ENCODE peak calls at places on chromosomes 2 and 18, in five cellular contexts. U is heart right ventricle, X is upper lobe of left lung, Y is cardiac muscle cell, B is mammary epithelial cell. J is an unnamed sample.

GRCh38 chr2:26214759-26215158 is 29.7 kb downstream of the HADHA start:
- DNase-seq in X (no peak), Y (no peak), B (no peak), U (no peak), J (no peak)

GRCh38 chr2:233461481-233461891 is 105.1 kb downstream of the USP40 start:
- DNase-seq in X (no peak), B (no peak), U (no peak), Y (no peak), J (no peak)

GRCh38 chr2:127953849-127954248 is 68.1 kb upstream of the AMMECR1L start:
- DNase-seq in X (no peak), B (no peak), U (no peak), Y (peak; percentile 13), J (no peak)

GRCh38 chr18:3596324-3597158 is 146.6 kb downstream of the TGIF1 start:
- DNase-seq in X (peak; percentile 76), U (peak; percentile 43), Y (no peak), B (peak; percentile 31), J (peak; percentile 56)

GRCh38 chr2:37623971-37624897 is 47.2 kb downstream of the CDC42EP3 start:
- DNase-seq in Y (peak; percentile 25), U (no peak), X (no peak), B (peak; percentile 86), J (no peak)

GRCh38 chr18:55462652-55463051 is 125.3 kb downstream of the TCF4 start:
- DNase-seq in U (no peak), B (no peak), X (no peak), Y (no peak), J (no peak)

GRCh38 chr2:31675485-31675901 is 94.8 kb upstream of the SRD5A2 start:
- DNase-seq in B (no peak), U (no peak), Y (no peak), X (no peak), J (no peak)

GRCh38 chr18:44715245-44715644 is 34.6 kb downstream of the SETBP1 start:
- DNase-seq in U (no peak), X (no peak), B (peak; percentile 66), Y (peak; percentile 43), J (no peak)

GRCh38 chr2:100954044-100954420 is 48.1 kb upstream of the RPL31 start:
- DNase-seq in X (no peak), B (no peak), Y (no peak), U (no peak), J (no peak)

GRCh38 chr2:37653093-37653492 is 18.3 kb downstream of the CDC42EP3 start:
- DNase-seq in B (no peak), X (no peak), U (no peak), Y (no peak), J (no peak)

GRCh38 chr2:57291209-57291608 is 755.4 kb upstream of the VRK2 start:
- DNase-seq in Y (no peak), B (no peak), U (no peak), X (no peak), J (no peak)

GRCh38 chr2:29241955-29242565 is 126.8 kb downstream of the CLIP4 start:
- DNase-seq in Y (no peak), X (no peak), U (no peak), B (no peak), J (no peak)

GRCh38 chr18:34299828-34300227 is 75.1 kb upstream of the NOL4 start:
- DNase-seq in Y (no peak), B (no peak), X (no peak), U (no peak), J (no peak)

GRCh38 chr2:167929461-167929860 is 317.9 kb downstream of the STK39 start:
- DNase-seq in B (no peak), X (no peak), Y (no peak), U (no peak), J (no peak)

DNA sequence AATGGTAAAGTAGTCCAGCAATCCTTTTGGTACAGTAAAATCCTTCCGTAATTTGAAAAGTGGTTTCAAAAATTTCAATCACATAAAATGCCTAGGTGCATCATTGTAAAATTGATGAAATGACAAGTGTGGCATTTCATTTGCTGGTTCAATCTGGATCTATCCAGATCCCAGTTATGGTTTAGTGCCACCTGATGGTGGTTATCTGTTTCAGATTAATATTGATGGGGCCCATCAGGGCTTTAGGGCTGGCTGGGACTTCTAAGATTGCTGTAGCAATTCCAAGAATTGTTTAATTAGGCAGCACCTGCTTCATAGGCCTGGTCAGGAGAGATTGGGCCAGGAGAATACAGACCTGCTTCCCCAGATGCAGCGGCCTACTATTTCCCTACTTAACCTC is 55.5 kb upstream of the PIK3C3 start:
- DNase-seq in Y (no peak), B (no peak), X (no peak), U (no peak), J (no peak)
- H3K4me3 ChIP-seq in Y (no peak overlapping the region), B (no peak overlapping the region), X (no peak overlapping the region), U (no peak overlapping the region), J (no peak overlapping the region)

GRCh38 chr18:13616525-13617035 is 109.8 kb downstream of the FAM210A start:
- DNase-seq in B (no peak), Y (no peak), U (no peak), X (no peak), J (no peak)
- H3K4me3 ChIP-seq in B (no peak overlapping the region), Y (no peak overlapping the region), U (no peak overlapping the region), X (no peak overlapping the region), J (peak overlapping the region; percentile 59)

GRCh38 chr2:85355073-85355410 is 473 bp downstream of the ELMOD3 start:
- DNase-seq in X (no peak), B (peak; percentile 14), Y (peak; percentile 5), U (no peak), J (no peak)

GRCh38 chr2:85356186-85356585 is 1.6 kb downstream of the ELMOD3 start:
- DNase-seq in X (no peak), U (no peak), B (no peak), Y (no peak), J (no peak)

GRCh38 chr2:85353876-85354285 is 447 bp downstream of the RETSAT start:
- DNase-seq in U (peak; percentile 56), B (peak; percentile 28), Y (peak; percentile 37), X (peak; percentile 60), J (no peak)

GRCh38 chr2:85354286-85355072 is at the start of the genes ELMOD3 and RETSAT:
- DNase-seq in B (peak; percentile 99), X (peak; percentile 99), Y (peak; percentile 99), U (peak; percentile 93), J (peak; percentile 95)

GRCh38 chr2:85355521-85355920 is 952 bp downstream of the ELMOD3 start:
- DNase-seq in B (no peak), Y (peak; percentile 5), U (no peak), X (no peak), J (no peak)
- H3K4me3 ChIP-seq in B (peak overlapping the region; percentile 95), Y (peak overlapping the region; percentile 51), U (peak overlapping the region; percentile 74), X (peak overlapping the region; percentile 72), J (peak overlapping the region; percentile 99)

GRCh38 chr2:3470166-3470651 is 49.1 kb downstream of the ADI1 start:
- DNase-seq in X (peak; percentile 79), U (peak; percentile 88), B (peak; percentile 69), Y (peak; percentile 95), J (no peak)
- H3K4me3 ChIP-seq in X (no peak overlapping the region), U (no peak overlapping the region), B (no peak overlapping the region), Y (no peak overlapping the region), J (no peak overlapping the region)

GRCh38 chr2:102141011-102141914 is 1.3 kb upstream of the IL1R1 start:
- DNase-seq in B (no peak), X (no peak), U (no peak), Y (peak; percentile 91), J (no peak)
- H3K4me3 ChIP-seq in B (no peak overlapping the region), X (peak overlapping the region; percentile 57), U (peak overlapping the region; percentile 71), Y (no peak overlapping the region), J (no peak overlapping the region)

DNA sequence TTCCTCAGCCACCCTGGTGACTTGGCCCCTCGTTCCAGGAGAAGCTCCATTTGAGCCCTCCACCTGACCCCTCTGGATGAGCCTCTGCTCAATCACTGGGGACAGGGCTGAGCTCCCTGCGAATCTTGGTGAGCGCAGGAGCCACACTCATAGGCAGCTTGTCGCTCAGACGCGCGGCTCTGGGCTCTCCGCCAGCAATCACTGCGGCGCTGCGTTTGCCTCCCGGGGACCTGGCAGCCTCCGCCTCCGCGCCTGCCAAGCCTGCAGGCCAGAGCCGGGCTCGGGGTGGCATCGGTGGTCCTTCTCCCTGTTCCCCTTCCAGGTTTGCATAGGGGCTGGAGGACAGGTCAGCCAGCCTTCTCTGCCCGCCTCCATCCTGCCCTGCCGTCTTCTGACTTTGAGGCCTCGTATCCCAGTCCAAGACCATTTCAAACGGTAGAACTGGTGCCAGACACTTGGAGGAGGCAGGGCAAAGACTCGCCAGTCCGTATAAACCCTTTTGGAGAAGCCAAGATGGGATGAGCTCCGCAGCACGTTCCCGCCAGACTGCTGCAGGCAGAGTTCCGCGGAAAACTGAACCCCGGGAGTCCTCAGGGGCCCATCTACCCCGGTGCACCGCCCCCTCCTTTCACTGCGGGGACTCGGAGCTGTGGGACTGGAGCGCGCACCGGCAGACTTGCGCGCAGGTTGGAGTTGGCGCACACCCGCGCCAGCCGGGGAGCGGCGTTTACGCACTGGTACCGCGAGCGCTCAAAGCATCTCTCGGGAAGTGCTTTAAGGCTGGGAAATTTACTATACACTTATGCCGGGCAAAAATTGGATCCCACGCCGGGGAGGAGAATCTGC is 1.0 kb upstream of the TACR1 start:
- DNase-seq in X (peak; percentile 33), U (peak; percentile 77), Y (peak; percentile 40), B (peak; percentile 38), J (peak; percentile 58)
- H3K4me3 ChIP-seq in X (peak overlapping the region; percentile 22), U (peak overlapping the region; percentile 41), Y (peak overlapping the region; percentile 28), B (no peak overlapping the region), J (peak overlapping the region; percentile 40)

DNA sequence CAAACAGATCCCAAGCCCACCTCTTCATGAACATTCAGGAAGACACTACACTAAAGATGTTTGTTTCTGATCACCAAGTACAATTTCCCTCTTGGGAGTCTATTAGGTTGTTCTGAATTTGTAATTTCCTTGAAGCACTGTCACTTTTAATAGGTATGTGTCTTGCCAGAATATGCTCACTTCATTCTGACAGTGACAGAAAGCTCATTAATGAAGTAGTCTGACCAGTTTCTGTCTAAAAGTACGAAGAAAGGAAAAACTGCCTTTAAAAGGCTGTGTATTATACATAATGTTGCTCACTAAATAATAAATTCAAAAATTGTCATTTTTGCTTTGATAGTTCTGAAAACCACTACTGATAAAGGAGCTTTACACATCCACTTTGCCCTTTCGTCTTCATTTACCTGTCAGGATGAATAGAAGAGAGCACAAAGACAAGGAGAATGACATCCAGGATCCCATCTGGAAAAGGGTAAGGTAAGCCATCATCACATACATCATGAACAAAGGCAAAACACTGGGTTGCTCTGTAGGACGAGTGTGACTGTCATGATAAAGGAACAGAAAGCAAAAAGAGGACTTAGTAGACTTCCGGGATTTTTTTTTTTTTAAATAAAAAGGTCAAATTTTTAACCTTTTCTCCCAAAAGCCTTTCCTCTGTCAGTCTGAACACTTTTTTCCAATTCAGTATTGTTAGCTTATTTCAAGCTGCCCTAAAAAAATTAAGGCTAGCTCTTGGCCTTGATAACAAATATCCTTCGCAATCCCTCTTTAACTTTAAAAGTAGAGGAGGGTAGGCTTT is 103.4 kb downstream of the METTL8 start:
- DNase-seq in U (no peak), Y (no peak), B (no peak), X (no peak), J (no peak)
- H3K4me3 ChIP-seq in U (no peak overlapping the region), Y (no peak overlapping the region), B (no peak overlapping the region), X (no peak overlapping the region), J (no peak overlapping the region)

DNA sequence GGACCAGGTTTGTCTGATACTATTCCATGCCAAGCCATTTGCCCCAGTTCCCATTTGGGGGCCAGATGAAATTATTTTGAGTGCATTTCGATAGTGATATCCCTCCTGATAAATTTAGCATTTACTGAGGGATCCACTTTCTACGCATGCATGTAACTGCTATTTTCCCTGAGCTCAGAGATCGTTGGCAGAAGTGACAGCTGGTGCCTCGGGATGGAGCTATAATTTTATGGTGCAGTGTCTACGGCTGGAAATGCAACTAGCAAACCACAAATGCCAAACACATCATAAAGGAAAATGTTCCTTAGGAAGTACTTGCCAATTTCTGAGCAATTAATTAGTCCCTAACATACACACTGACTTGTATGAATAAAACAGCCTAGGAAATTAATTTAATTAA is 254.8 kb downstream of the SLC8A1 start:
- DNase-seq in X (no peak), Y (no peak), B (no peak), U (no peak), J (no peak)
- H3K4me3 ChIP-seq in X (no peak overlapping the region), Y (no peak overlapping the region), B (no peak overlapping the region), U (no peak overlapping the region), J (no peak overlapping the region)

J was measured in dorsolateral prefrontal cortex.